ENCODE peak calls at places on chromosome 21, in six cellular contexts. V, W, X, E, H and D are unnamed samples.

GRCh38 chr21:36860736-36861594 is 105.5 kb downstream of the HLCS start:
- DNase-seq in H (peak), X (peak), W (no peak), V (no peak), E (no peak), D (no peak)

GRCh38 chr21:16588433-16588860 is 858.7 kb downstream of the USP25 start:
- DNase-seq in V (peak), X (peak), W (no peak), E (no peak), H (peak), D (peak)

GRCh38 chr21:25396135-25396711 is 211.1 kb downstream of the MRPL39 start:
- DNase-seq in X (no peak), W (peak), V (no peak), H (no peak), E (no peak), D (no peak)

GRCh38 chr21:41009398-41010177 is 158.4 kb upstream of the BACE2 start:
- DNase-seq in V (no peak), W (no peak), E (no peak), X (no peak), H (no peak), D (no peak)

GRCh38 chr21:45538381-45539045 is 3.7 kb downstream of the SLC19A1 start:
- DNase-seq in V (no peak), H (no peak), W (no peak), X (no peak), E (no peak), D (no peak)

GRCh38 chr21:16554522-16554921 is 824.7 kb downstream of the USP25 start:
- DNase-seq in W (no peak), X (no peak), V (no peak), H (no peak), E (no peak), D (no peak)

GRCh38 chr21:42766756-42767560 is 112.4 kb downstream of the WDR4 start:
- DNase-seq in H (no peak), V (no peak), E (no peak), X (no peak), W (no peak), D (no peak)

GRCh38 chr21:42534361-42534900 is 20.8 kb downstream of the SLC37A1 start:
- DNase-seq in H (no peak), W (no peak), V (no peak), E (no peak), X (peak), D (no peak)

GRCh38 chr21:28719731-28720130 is 272.9 kb downstream of the LTN1 start:
- DNase-seq in V (no peak), W (no peak), H (peak), X (no peak), E (no peak), D (no peak)

GRCh38 chr21:37220433-37220980 is 46.6 kb downstream of the VPS26C start:
- DNase-seq in X (peak), W (no peak), E (no peak), V (peak), H (peak), D (no peak)

GRCh38 chr21:27149034-27149433 is 182.1 kb upstream of the ADAMTS5 start:
- DNase-seq in H (no peak), W (no peak), E (no peak), V (peak), X (no peak), D (no peak)

GRCh38 chr21:44024895-44025353 is 12.8 kb downstream of the TRAPPC10 start:
- DNase-seq in H (peak), X (peak), W (no peak), V (no peak), E (no peak), D (no peak)

GRCh38 chr21:40625991-40626390 is 221.0 kb downstream of the DSCAM start:
- DNase-seq in H (no peak), X (no peak), W (no peak), E (no peak), V (no peak), D (no peak)

GRCh38 chr21:42887321-42887720 is 5.8 kb upstream of the NDUFV3 start:
- DNase-seq in H (no peak), V (no peak), E (no peak), W (no peak), X (no peak), D (no peak)

GRCh38 chr21:44392185-44392584 is 38.8 kb downstream of the TRPM2 start:
- DNase-seq in H (no peak), V (no peak), X (no peak), W (no peak), E (no peak), D (no peak)

GRCh38 chr21:18478513-18478912 is 74.9 kb upstream of the TMPRSS15 start:
- DNase-seq in W (no peak), V (no peak), X (no peak), E (no peak), H (no peak), D (no peak)

GRCh38 chr21:35465750-35466149 is 416.6 kb upstream of the RUNX1 start:
- DNase-seq in W (no peak), E (no peak), V (no peak), H (no peak), X (no peak), D (no peak)

GRCh38 chr21:42212261-42212660 is 6.7 kb upstream of the ABCG1 start:
- DNase-seq in W (no peak), H (no peak), X (no peak), E (no peak), V (no peak), D (no peak)

GRCh38 chr21:46161800-46162592 is 6.6 kb upstream of the FTCD start:
- DNase-seq in V (no peak), E (peak), W (no peak), X (no peak), H (no peak), D (no peak)

GRCh38 chr21:42992943-42993712 is 18.8 kb downstream of the PKNOX1 start:
- DNase-seq in E (no peak), H (peak), X (no peak), V (no peak), W (no peak), D (no peak)

GRCh38 chr21:35326677-35327076 is 277.6 kb upstream of the RUNX1 start:
- DNase-seq in X (no peak), E (no peak), W (no peak), V (peak), H (no peak), D (peak)

GRCh38 chr21:42615924-42616323 is 37.5 kb upstream of the PDE9A start:
- DNase-seq in V (no peak), H (no peak), W (no peak), X (no peak), E (no peak), D (no peak)

GRCh38 chr21:46021978-46022544 is 40.5 kb downstream of the COL6A1 start:
- DNase-seq in E (no peak), W (no peak), X (no peak), V (no peak), H (no peak), D (no peak)

GRCh38 chr21:16420086-16420724 is 690.4 kb downstream of the USP25 start:
- DNase-seq in H (no peak), V (no peak), E (no peak), X (peak), W (no peak), D (no peak)